ENCODE peak calls at places on chromosome 1, in eight cellular contexts. N is NCI-H1105; W is COLO829; D is putamen; K is IMR-90; G is NCI-H1092; M is stimulated activated CD4-positive, alpha-beta T cell treated with anti-CD3 and anti-CD28 coated beads, TNF-alpha, amount 100 ng/mL, for 1 hour; Q is NAMALWA. Z is an unnamed sample.

GRCh38 chr1:59673575-59674467 is 140.9 kb upstream of the HOOK1 start:
- DNase-seq in N (no peak), W (no peak), D (no peak), K (no peak), G (no peak), M (no peak), Q (no peak), Z (peak; percentile 86)

GRCh38 chr1:72230746-72231145 is 51.6 kb downstream of the NEGR1 start:
- DNase-seq in N (no peak), W (peak; percentile 8), D (no peak), K (peak; percentile 23), G (no peak), M (no peak), Q (no peak), Z (no peak)

GRCh38 chr1:241323510-241323909 is 33.5 kb downstream of the RGS7 start:
- DNase-seq in N (no peak), W (peak; percentile 48), D (no peak), K (peak; percentile 30), G (no peak), M (no peak), Q (peak; percentile 11), Z (no peak)

GRCh38 chr1:188937965-188938551 is 1539.6 kb downstream of the BRINP3 start:
- DNase-seq in N (no peak), W (no peak), D (no peak), K (peak; percentile 38), G (no peak), M (no peak), Q (no peak), Z (no peak)

GRCh38 chr1:43867946-43868740 is 65.5 kb upstream of the ARTN start:
- DNase-seq in N (no peak), W (no peak), D (no peak), K (peak; percentile 67), G (no peak), M (no peak), Q (no peak), Z (no peak)

GRCh38 chr1:197919523-197920301 is 2.5 kb downstream of the LHX9 start:
- DNase-seq in N (no peak), W (no peak), D (no peak), K (no peak), G (no peak), M (no peak), Q (no peak), Z (no peak)

GRCh38 chr1:245310605-245311531 is 156.1 kb downstream of the KIF26B start:
- DNase-seq in N (no peak), W (no peak), D (peak; percentile 19), K (no peak), G (no peak), M (no peak), Q (peak; percentile 11), Z (peak; percentile 77)

GRCh38 chr1:40653851-40654537 is 11.5 kb downstream of the RIMS3 start:
- DNase-seq in N (no peak), W (no peak), D (no peak), K (no peak), G (no peak), M (no peak), Q (no peak), Z (peak; percentile 73)

GRCh38 chr1:85133565-85134159 is 67.2 kb downstream of the SYDE2 start:
- DNase-seq in N (no peak), W (no peak), D (no peak), K (no peak), G (no peak), M (no peak), Q (no peak), Z (no peak)